ENCODE peak calls at places on chromosomes 12 and 14, in four cellular contexts. Y is stimulated activated CD4-positive, alpha-beta T cell treated with anti-CD3 and anti-CD28 coated beads, TNF-alpha, amount 100 ng/mL, for 48 hours; X is NCI-H1092 treated with DMSO at 0.1 percent for 48 hours; I is AG04450. O is an unnamed sample.

GRCh38 chr12:49482095-49483051 is 56.5 kb upstream of the KCNH3 start:
- DNase-seq in Y (no peak), X (no peak), I (no peak), O (no peak)

GRCh38 chr12:109654357-109654756 is 59.3 kb upstream of the FAM222A start:
- DNase-seq in Y (no peak), X (no peak), I (no peak), O (no peak)

GRCh38 chr12:13390381-13390856 is 193.9 kb downstream of the EMP1 start:
- DNase-seq in Y (no peak), X (peak; percentile 99), I (no peak), O (peak; percentile 11)

GRCh38 chr14:52824479-52824878 is 33.1 kb upstream of the GNPNAT1 start:
- DNase-seq in Y (no peak), X (no peak), I (no peak), O (no peak)

GRCh38 chr14:52279405-52279804 is 11.9 kb downstream of the PTGDR start:
- DNase-seq in Y (no peak), X (no peak), I (no peak), O (no peak)

GRCh38 chr14:93939304-93940229 is 12.4 kb downstream of the FAM181A start:
- DNase-seq in Y (peak; percentile 81), X (peak; percentile 67), I (peak; percentile 29), O (no peak)

GRCh38 chr12:26123482-26123980 is 1.3 kb downstream of the BHLHE41 start:
- DNase-seq in Y (no peak), X (no peak), I (no peak), O (no peak)

GRCh38 chr12:3117144-3117581 is 40.0 kb downstream of the TSPAN9 start:
- DNase-seq in Y (no peak), X (no peak), I (no peak), O (no peak)

GRCh38 chr12:32901553-32901952 is 5.0 kb upstream of the PKP2 start:
- DNase-seq in Y (no peak), X (no peak), I (no peak), O (peak; percentile 67)

GRCh38 chr12:127489055-127489454 is 777.9 kb upstream of the TMEM132C start:
- DNase-seq in Y (no peak), X (no peak), I (no peak), O (no peak)

GRCh38 chr12:79766705-79767464 is 76.1 kb upstream of the PAWR start:
- DNase-seq in Y (no peak), X (no peak), I (no peak), O (no peak)

GRCh38 chr12:12819752-12820311 is 6.7 kb downstream of the DDX47 start:
- DNase-seq in Y (no peak), X (no peak), I (peak; percentile 81), O (peak; percentile 96)

GRCh38 chr14:76836029-76836630 is 9.9 kb downstream of the LRRC74A start:
- DNase-seq in Y (no peak), X (no peak), I (no peak), O (no peak)

GRCh38 chr12:116116650-116117424 is 160.7 kb downstream of the MED13L start:
- DNase-seq in Y (no peak), X (no peak), I (no peak), O (no peak)

GRCh38 chr12:106078358-106079025 is 60.3 kb downstream of the NUAK1 start:
- DNase-seq in Y (no peak), X (no peak), I (no peak), O (no peak)

GRCh38 chr12:58314610-58315009 is 373.2 kb downstream of the ATP23 start:
- DNase-seq in Y (no peak), X (no peak), I (no peak), O (no peak)

GRCh38 chr12:51232642-51233041 is 6.0 kb upstream of the DAZAP2 start:
- DNase-seq in Y (no peak), X (no peak), I (no peak), O (no peak)

GRCh38 chr12:41919025-41919424 is 225.6 kb downstream of the GXYLT1 start:
- DNase-seq in Y (no peak), X (no peak), I (no peak), O (no peak)

GRCh38 chr14:77830692-77831091 is 30.8 kb downstream of the ADCK1 start:
- DNase-seq in Y (no peak), X (no peak), I (no peak), O (no peak)

GRCh38 chr14:22780105-22780679 is 13.7 kb downstream of the OXA1L start:
- DNase-seq in Y (no peak), X (no peak), I (no peak), O (no peak)

GRCh38 chr12:26833692-26834168 is 736 bp upstream of the ITPR2 start:
- DNase-seq in Y (no peak), X (peak; percentile 47), I (no peak), O (no peak)

GRCh38 chr12:31710021-31710818 is 18.6 kb downstream of the AMN1 start:
- DNase-seq in Y (no peak), X (no peak), I (no peak), O (no peak)

GRCh38 chr14:88599321-88599720 is 36.5 kb downstream of the ZC3H14 start:
- DNase-seq in Y (no peak), X (no peak), I (no peak), O (no peak)

GRCh38 chr14:75163677-75164076 is 12.7 kb downstream of the TMED10 start:
- DNase-seq in Y (no peak), X (no peak), I (no peak), O (no peak)

GRCh38 chr14:70987042-70987441 is 79.8 kb downstream of the PCNX1 start:
- DNase-seq in Y (no peak), X (no peak), I (no peak), O (no peak)

GRCh38 chr14:99899578-99900178 is 106.5 kb downstream of the EML1 start:
- DNase-seq in Y (no peak), X (peak; percentile 4), I (no peak), O (no peak)

GRCh38 chr14:105086833-105087307 is 21.6 kb upstream of the GPR132 start:
- DNase-seq in Y (peak; percentile 80), X (peak; percentile 18), I (no peak), O (no peak)

GRCh38 chr14:58107947-58108552 is 44.0 kb downstream of the ARMH4 start:
- DNase-seq in Y (peak; percentile 6), X (peak; percentile 67), I (peak; percentile 46), O (no peak)

GRCh38 chr12:76018111-76018510 is 13.5 kb downstream of the PHLDA1 start:
- DNase-seq in Y (no peak), X (no peak), I (no peak), O (no peak)

GRCh38 chr12:67876305-67876915 is 112.8 kb upstream of the IFNG-AS1 start:
- DNase-seq in Y (no peak), X (no peak), I (no peak), O (no peak)

GRCh38 chr12:99130808-99131538 is 485.9 kb downstream of the APAF1 start:
- DNase-seq in Y (no peak), X (no peak), I (no peak), O (no peak)

GRCh38 chr12:16726879-16727278 is 120.9 kb upstream of the LMO3 start:
- DNase-seq in Y (no peak), X (no peak), I (no peak), O (no peak)

GRCh38 chr12:93699271-93700141 is 22.3 kb downstream of the CRADD start:
- DNase-seq in Y (no peak), X (no peak), I (peak; percentile 76), O (no peak)

O was measured in HS-27A.